ENCODE peak calls at places on chromosomes 4 and X, in seven cellular contexts. R is NB4; X is AG10803; F is activated naive CD4-positive, alpha-beta T cell treated with Interleukin-2 at 50 U/mL for 16 hours; U is stimulated activated CD4-positive, alpha-beta T cell treated with anti-CD3 and anti-CD28 coated beads, Interleukin-2, amount 100 ng/mL, for 24 hours; D is CD14-positive monocyte; B is mucosa of descending colon. Q is an unnamed sample.

GRCh38 chr4:21529214-21529613 is 419.4 kb downstream of the KCNIP4 start:
- DNase-seq in R (no peak), X (no peak), F (no peak), U (no peak), D (no peak), B (no peak), Q (no peak)

GRCh38 chrX:120144178-120144844 is 14.1 kb upstream of the RHOXF2 start:
- DNase-seq in R (no peak), X (no peak), F (no peak), U (no peak), D (no peak), B (no peak), Q (no peak)

GRCh38 chr4:105061136-105061696 is 85.5 kb upstream of the TET2 start:
- DNase-seq in R (peak; percentile 91), X (no peak), F (peak; percentile 38), U (peak; percentile 27), D (peak; percentile 76), B (no peak), Q (no peak)

GRCh38 chr4:24655971-24656370 is 71.6 kb upstream of the DHX15 start:
- DNase-seq in R (no peak), X (no peak), F (no peak), U (no peak), D (no peak), B (no peak), Q (no peak)

GRCh38 chrX:53280703-53281320 is 572 bp downstream of the IQSEC2 start:
- DNase-seq in R (no peak), X (peak; percentile 39), F (no peak), U (no peak), D (no peak), B (no peak), Q (no peak)

GRCh38 chr4:165464813-165465381 is 86.1 kb downstream of the CPE start:
- DNase-seq in R (peak; percentile 52), X (peak; percentile 57), F (no peak), U (no peak), D (no peak), B (no peak), Q (no peak)

GRCh38 chr4:108118505-108118904 is 50.2 kb downstream of the LEF1 start:
- DNase-seq in R (no peak), X (no peak), F (peak; percentile 33), U (no peak), D (no peak), B (no peak), Q (no peak)

GRCh38 chr4:78629991-78630541 is 78.5 kb downstream of the ANXA3 start:
- DNase-seq in R (no peak), X (no peak), F (no peak), U (no peak), D (no peak), B (peak; percentile 61), Q (no peak)

GRCh38 chrX:3811331-3812311 is 98.2 kb upstream of the PRKX start:
- DNase-seq in R (peak; percentile 54), X (peak; percentile 50), F (peak; percentile 47), U (peak; percentile 29), D (no peak), B (no peak), Q (no peak)

GRCh38 chrX:119399772-119400101 is 601 bp downstream of the SLC25A43 start:
- DNase-seq in R (no peak), X (peak; percentile 47), F (no peak), U (no peak), D (no peak), B (no peak), Q (no peak)

GRCh38 chrX:153216926-153217325 is 37.8 kb downstream of the MAGEA1 start:
- DNase-seq in R (no peak), X (no peak), F (no peak), U (no peak), D (no peak), B (no peak), Q (no peak)

GRCh38 chr4:54998991-54999390 is 126.4 kb downstream of the KDR start:
- DNase-seq in R (no peak), X (peak; percentile 35), F (no peak), U (no peak), D (no peak), B (no peak), Q (no peak)

GRCh38 chr4:144709793-144710525 is 64.0 kb downstream of the HHIP start:
- DNase-seq in R (no peak), X (peak; percentile 53), F (no peak), U (no peak), D (no peak), B (no peak), Q (no peak)

GRCh38 chr4:114472269-114473032 is 126.2 kb upstream of the UGT8 start:
- DNase-seq in R (no peak), X (no peak), F (no peak), U (no peak), D (no peak), B (peak; percentile 24), Q (no peak)

GRCh38 chrX:12771445-12772069 is 19.7 kb upstream of the PRPS2 start:
- DNase-seq in R (peak; percentile 80), X (peak; percentile 16), F (peak; percentile 68), U (peak; percentile 76), D (peak; percentile 52), B (peak; percentile 66), Q (peak; percentile 1)

GRCh38 chr4:152106113-152106763 is 345.4 kb upstream of the GATB start:
- DNase-seq in R (peak; percentile 27), X (peak; percentile 94), F (peak; percentile 17), U (peak; percentile 39), D (peak; percentile 57), B (peak; percentile 63), Q (no peak)

GRCh38 chr4:73985528-73985852 is 2.5 kb downstream of the PPBP start:
- DNase-seq in R (no peak), X (no peak), F (no peak), U (no peak), D (no peak), B (no peak), Q (no peak)

GRCh38 chrX:151776113-151776790 is 41.7 kb downstream of the CNGA2 start:
- DNase-seq in R (no peak), X (peak; percentile 3), F (no peak), U (no peak), D (no peak), B (no peak), Q (no peak)

GRCh38 chr4:118803253-118803652 is 32.7 kb downstream of the SEC24D start:
- DNase-seq in R (no peak), X (no peak), F (no peak), U (no peak), D (no peak), B (no peak), Q (no peak)

Q was measured in NCI-H1048.